ENCODE peak calls at places on chromosomes 1 and 21, in four cellular contexts. E, P, X and Z are unnamed samples.

GRCh38 chr1:83900530-83900929 is 98.4 kb downstream of the TTLL7 start:
- DNase-seq in E (peak; percentile 53), P (peak; percentile 76), X (no peak), Z (peak; percentile 78)

GRCh38 chr1:211912844-211913432 is 82.4 kb upstream of the LPGAT1 start:
- DNase-seq in E (no peak), P (no peak), X (no peak), Z (no peak)

GRCh38 chr21:46441331-46441730 is 17.4 kb upstream of the DIP2A start:
- DNase-seq in E (no peak), P (no peak), X (no peak), Z (no peak)

GRCh38 chr1:16065197-16065576 is 8.3 kb downstream of the FAM131C start:
- DNase-seq in E (no peak), P (no peak), X (peak; percentile 50), Z (no peak)

GRCh38 chr1:153968000-153968363 is 280 bp downstream of the CREB3L4 start:
- DNase-seq in E (peak; percentile 47), P (no peak), X (no peak), Z (no peak)

GRCh38 chr1:149963358-149963757 is 26.7 kb upstream of the MTMR11 start:
- DNase-seq in E (peak; percentile 43), P (no peak), X (no peak), Z (no peak)

GRCh38 chr1:80453775-80454174 is 1347.0 kb upstream of the ADGRL2 start:
- DNase-seq in E (no peak), P (no peak), X (no peak), Z (no peak)

GRCh38 chr1:221740260-221740830 is 1.5 kb downstream of the DUSP10 start:
- DNase-seq in E (no peak), P (no peak), X (peak; percentile 12), Z (peak; percentile 57)

GRCh38 chr1:96845464-96845863 is 123.9 kb downstream of the PTBP2 start:
- DNase-seq in E (peak; percentile 7), P (no peak), X (peak; percentile 43), Z (peak; percentile 12)

GRCh38 chr21:35925497-35925896 is 134.8 kb downstream of the SETD4 start:
- DNase-seq in E (peak; percentile 43), P (peak; percentile 82), X (no peak), Z (peak; percentile 58)

GRCh38 chr1:151372411-151372934 is at the start of gene SELENBP1:
- DNase-seq in E (peak; percentile 72), P (peak; percentile 60), X (peak; percentile 77), Z (no peak)

GRCh38 chr1:175016073-175016722 is 7.0 kb downstream of the MRPS14 start:
- DNase-seq in E (peak; percentile 85), P (peak; percentile 70), X (no peak), Z (no peak)

GRCh38 chr1:162218975-162219374 is 149.5 kb downstream of the NOS1AP start:
- DNase-seq in E (no peak), P (peak; percentile 48), X (no peak), Z (peak; percentile 12)

GRCh38 chr1:67485046-67485811 is 55.0 kb upstream of the SERBP1 start:
- DNase-seq in E (peak; percentile 15), P (peak; percentile 36), X (no peak), Z (no peak)

GRCh38 chr21:45072963-45073300 is 1.4 kb upstream of the ADARB1 start:
- DNase-seq in E (no peak), P (no peak), X (peak; percentile 57), Z (no peak)

GRCh38 chr1:220733090-220733569 is 15.0 kb upstream of the MTARC2 start:
- DNase-seq in E (peak; percentile 95), P (peak; percentile 80), X (peak; percentile 77), Z (peak; percentile 83)

GRCh38 chr1:39802496-39803260 is 14.0 kb upstream of the BMP8B start:
- DNase-seq in E (no peak), P (no peak), X (no peak), Z (no peak)

GRCh38 chr1:221632072-221632471 is 109.8 kb downstream of the DUSP10 start:
- DNase-seq in E (no peak), P (no peak), X (no peak), Z (no peak)

GRCh38 chr21:43916691-43917514 is 51.9 kb downstream of the AGPAT3 start:
- DNase-seq in E (peak; percentile 54), P (no peak), X (no peak), Z (peak; percentile 35)

GRCh38 chr1:201898240-201898894 is 9.7 kb downstream of the SHISA4 start:
- DNase-seq in E (no peak), P (no peak), X (no peak), Z (no peak)

GRCh38 chr1:47194314-47194713 is 4.5 kb upstream of the PDZK1IP1 start:
- DNase-seq in E (no peak), P (no peak), X (no peak), Z (no peak)

GRCh38 chr1:244419004-244419403 is 32.7 kb downstream of the ADSS2 start:
- DNase-seq in E (no peak), P (peak; percentile 14), X (no peak), Z (no peak)

GRCh38 chr21:45199201-45199600 is 88.5 kb downstream of the POFUT2 start:
- DNase-seq in E (no peak), P (no peak), X (no peak), Z (no peak)

GRCh38 chr1:211737115-211738035 is 62.0 kb upstream of the NEK2 start:
- DNase-seq in E (no peak), P (no peak), X (no peak), Z (no peak)

GRCh38 chr1:205811660-205812059 is 1.3 kb downstream of the SLC41A1 start:
- DNase-seq in E (peak; percentile 42), P (no peak), X (no peak), Z (no peak)

GRCh38 chr1:198151688-198152087 is 5.1 kb upstream of the NEK7 start:
- DNase-seq in E (no peak), P (peak; percentile 73), X (no peak), Z (no peak)

GRCh38 chr1:47449702-47450552 is 12.1 kb downstream of the FOXD2 start:
- DNase-seq in E (peak; percentile 30), P (no peak), X (peak; percentile 78), Z (no peak)

GRCh38 chr1:34781071-34781843 is at the start of gene GJB3:
- DNase-seq in E (peak; percentile 60), P (peak; percentile 15), X (peak; percentile 54), Z (peak; percentile 66)

GRCh38 chr1:182328591-182328990 is 63.0 kb downstream of the GLUL start:
- DNase-seq in E (no peak), P (no peak), X (no peak), Z (no peak)

GRCh38 chr1:241837901-241838300 is 10.1 kb upstream of the EXO1 start:
- DNase-seq in E (peak; percentile 84), P (peak; percentile 95), X (no peak), Z (no peak)

GRCh38 chr21:27545754-27546349 is 579.0 kb upstream of the ADAMTS5 start:
- DNase-seq in E (no peak), P (no peak), X (no peak), Z (no peak)

GRCh38 chr1:25780318-25781129 is 19.5 kb upstream of the SELENON start:
- DNase-seq in E (no peak), P (no peak), X (peak; percentile 52), Z (no peak)

GRCh38 chr1:147073062-147073432 is 99.2 kb downstream of the PRKAB2 start:
- DNase-seq in E (no peak), P (no peak), X (peak; percentile 7), Z (no peak)

GRCh38 chr1:214316597-214316996 is 35.6 kb downstream of the SMYD2 start:
- DNase-seq in E (peak; percentile 65), P (peak; percentile 66), X (peak; percentile 34), Z (no peak)

GRCh38 chr21:43370888-43371570 is 55.9 kb downstream of the SIK1 start:
- DNase-seq in E (no peak), P (no peak), X (no peak), Z (peak; percentile 46)

GRCh38 chr1:92169161-92169560 is 48.6 kb upstream of the C1orf146 start:
- DNase-seq in E (no peak), P (no peak), X (no peak), Z (no peak)

GRCh38 chr1:92168657-92169056 is 49.1 kb upstream of the C1orf146 start:
- DNase-seq in E (no peak), P (peak; percentile 25), X (peak; percentile 11), Z (no peak)

GRCh38 chr1:92167151-92167550 is 50.6 kb upstream of the C1orf146 start:
- DNase-seq in E (no peak), P (no peak), X (no peak), Z (no peak)

DNA sequence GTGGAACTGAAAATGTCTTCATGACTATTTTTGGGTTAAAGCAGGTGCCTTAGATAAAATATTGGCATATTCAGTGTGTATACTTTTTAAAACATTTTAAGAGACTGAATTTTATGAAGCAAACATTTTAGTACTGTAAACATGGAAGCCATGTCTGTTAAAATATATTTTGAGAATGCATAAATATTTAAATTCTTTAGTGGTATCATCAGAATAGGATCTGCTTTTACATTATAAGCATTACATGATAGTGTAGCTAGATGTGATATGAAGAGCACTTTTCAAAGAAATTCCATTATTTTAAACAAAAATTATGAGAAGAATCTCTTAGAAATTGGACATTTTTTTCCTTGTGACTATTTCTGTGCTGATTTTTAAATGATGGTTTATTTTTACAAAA is 48.1 kb upstream of the C1orf146 start:
- DNase-seq in E (no peak), P (no peak), X (no peak), Z (no peak)
- H3K4me3 ChIP-seq in E (no peak overlapping the region), P (no peak overlapping the region), X (no peak overlapping the region), Z (no peak overlapping the region)

GRCh38 chr1:31789259-31790065 is 25.3 kb upstream of the ADGRB2 start:
- DNase-seq in E (peak; percentile 92), P (peak; percentile 85), X (peak; percentile 95), Z (peak; percentile 75)
- H3K9ac ChIP-seq in E (peak overlapping the region; percentile 88), P (no peak overlapping the region), X (no peak overlapping the region), Z (no peak overlapping the region)

GRCh38 chr1:234337233-234337632 is 36.0 kb upstream of the COA6 start:
- DNase-seq in E (no peak), P (no peak), X (no peak), Z (no peak)

GRCh38 chr1:234340528-234340927 is 32.7 kb upstream of the COA6 start:
- DNase-seq in E (no peak), P (no peak), X (no peak), Z (no peak)

GRCh38 chr1:234345237-234345636 is 28.0 kb upstream of the COA6 start:
- DNase-seq in E (no peak), P (no peak), X (no peak), Z (no peak)

GRCh38 chr1:234342749-234343148 is 30.5 kb upstream of the COA6 start:
- DNase-seq in E (no peak), P (no peak), X (no peak), Z (no peak)
- H3K27ac ChIP-seq in E (no peak overlapping the region), P (no peak overlapping the region), X (no peak overlapping the region), Z (no peak overlapping the region)

GRCh38 chr1:228721407-228721806 is 13.9 kb upstream of the RHOU start:
- DNase-seq in E (no peak), P (no peak), X (no peak), Z (no peak)

GRCh38 chr1:228725178-228725577 is 10.1 kb upstream of the RHOU start:
- DNase-seq in E (no peak), P (no peak), X (no peak), Z (no peak)

GRCh38 chr1:228727682-228728171 is 7.6 kb upstream of the RHOU start:
- DNase-seq in E (no peak), P (no peak), X (no peak), Z (no peak)

GRCh38 chr1:228723287-228723686 is 12.0 kb upstream of the RHOU start:
- DNase-seq in E (no peak), P (no peak), X (no peak), Z (no peak)

DNA sequence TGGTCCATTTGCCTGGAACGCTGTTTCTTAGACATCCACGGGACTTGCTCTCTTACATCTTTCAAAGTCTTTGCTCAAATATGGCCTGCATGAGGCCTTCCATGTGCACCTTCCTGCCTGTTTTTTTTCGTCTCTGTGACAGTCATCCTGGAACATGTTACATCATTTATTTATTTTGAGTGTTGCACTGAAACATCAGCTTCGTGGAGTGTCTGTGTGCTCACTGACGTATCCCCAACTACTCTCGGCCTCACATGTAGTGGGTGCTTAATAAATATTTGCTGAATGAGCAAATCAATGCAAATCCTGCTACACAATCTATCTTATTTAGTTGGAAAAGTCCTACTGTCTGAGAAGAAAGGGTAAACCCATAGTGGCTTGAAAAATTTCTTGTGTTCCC is 11.4 kb upstream of the RHOU start:
- DNase-seq in E (no peak), P (no peak), X (no peak), Z (no peak)
- H3K4me3 ChIP-seq in E (no peak overlapping the region), P (no peak overlapping the region), X (no peak overlapping the region), Z (no peak overlapping the region)